ENCODE peak calls at places on chromosomes 7 and 10, in seven cellular contexts. M, A, Y, O, P, K and J are unnamed samples.
A peak's percentile ranks its signal among the peaks of the same experiment; 100 is the strongest.

GRCh38 chr7:17681965-17682364 is 258.3 kb downstream of the SNX13 start:
- DNase-seq in M (no peak), A (no peak), Y (no peak), O (no peak), P (no peak), K (no peak), J (no peak)

GRCh38 chr7:114973147-114973546 is 51.3 kb downstream of the MDFIC start:
- DNase-seq in M (no peak), A (no peak), Y (no peak), O (no peak), P (no peak), K (no peak), J (no peak)

GRCh38 chr7:1532456-1533254 is 2.2 kb downstream of the MAFK start:
- DNase-seq in M (peak; percentile 41), A (no peak), Y (no peak), O (no peak), P (peak; percentile 77), K (no peak), J (no peak)

GRCh38 chr10:101305241-101306230 is 48.4 kb upstream of the BTRC start:
- DNase-seq in M (no peak), A (no peak), Y (no peak), O (no peak), P (no peak), K (no peak), J (no peak)

GRCh38 chr7:21542891-21543527 is at the start of gene DNAH11:
- DNase-seq in M (peak; percentile 29), A (peak; percentile 33), Y (peak; percentile 50), O (peak; percentile 37), P (no peak), K (no peak), J (no peak)

GRCh38 chr10:46515402-46516192 is 40.9 kb downstream of the GPRIN2 start:
- DNase-seq in M (no peak), A (no peak), Y (no peak), O (no peak), P (no peak), K (no peak), J (no peak)

GRCh38 chr7:33511735-33512134 is 382.4 kb downstream of the BBS9 start:
- DNase-seq in M (no peak), A (no peak), Y (no peak), O (no peak), P (no peak), K (peak; percentile 15), J (no peak)

GRCh38 chr7:101792051-101792651 is 25.3 kb upstream of the CUX1 start:
- DNase-seq in M (no peak), A (no peak), Y (peak; percentile 78), O (no peak), P (no peak), K (no peak), J (no peak)

GRCh38 chr7:27873006-27873295 is 133.0 kb downstream of the TAX1BP1 start:
- DNase-seq in M (no peak), A (no peak), Y (no peak), O (no peak), P (no peak), K (no peak), J (no peak)

GRCh38 chr7:91636129-91636724 is 244.3 kb downstream of the MTERF1 start:
- DNase-seq in M (no peak), A (peak; percentile 10), Y (no peak), O (no peak), P (peak; percentile 35), K (no peak), J (no peak)

GRCh38 chr7:57646219-57646900 is 196.4 kb downstream of the ZNF716 start:
- DNase-seq in M (no peak), A (no peak), Y (no peak), O (no peak), P (no peak), K (no peak), J (no peak)

GRCh38 chr7:116953727-116954442 is 584 bp downstream of the ST7 start:
- DNase-seq in M (peak; percentile 84), A (peak; percentile 64), Y (peak; percentile 92), O (peak; percentile 26), P (peak; percentile 84), K (no peak), J (peak; percentile 28)

GRCh38 chr10:23525406-23525805 is 86.5 kb downstream of the OTUD1 start:
- DNase-seq in M (no peak), A (no peak), Y (peak; percentile 37), O (no peak), P (peak; percentile 4), K (no peak), J (no peak)

GRCh38 chr7:88243345-88243909 is 23.6 kb upstream of the SRI start:
- DNase-seq in M (no peak), A (no peak), Y (peak; percentile 51), O (no peak), P (peak; percentile 21), K (peak; percentile 7), J (no peak)

GRCh38 chr7:36986429-36987362 is 262.4 kb upstream of the AOAH start:
- DNase-seq in M (peak; percentile 78), A (peak; percentile 41), Y (peak; percentile 79), O (peak; percentile 25), P (peak; percentile 36), K (no peak), J (peak; percentile 25)

GRCh38 chr7:138937484-138937883 is 43.7 kb downstream of the KIAA1549 start:
- DNase-seq in M (no peak), A (no peak), Y (no peak), O (no peak), P (no peak), K (no peak), J (no peak)

GRCh38 chr7:137390076-137390475 is 46.5 kb upstream of the PTN start:
- DNase-seq in M (no peak), A (no peak), Y (no peak), O (no peak), P (no peak), K (no peak), J (no peak)

GRCh38 chr7:95688931-95689453 is 83.4 kb upstream of the DYNC1I1 start:
- DNase-seq in M (no peak), A (no peak), Y (no peak), O (no peak), P (no peak), K (no peak), J (no peak)

GRCh38 chr7:33243319-33243881 is 114.0 kb downstream of the BBS9 start:
- DNase-seq in M (peak; percentile 12), A (no peak), Y (peak; percentile 57), O (no peak), P (peak; percentile 48), K (no peak), J (no peak)

GRCh38 chr7:74215921-74216320 is 6.1 kb downstream of the LAT2 start:
- DNase-seq in M (no peak), A (no peak), Y (no peak), O (no peak), P (no peak), K (no peak), J (no peak)

GRCh38 chr7:74219416-74219815 is 9.6 kb downstream of the LAT2 start:
- DNase-seq in M (no peak), A (no peak), Y (no peak), O (no peak), P (no peak), K (no peak), J (no peak)

GRCh38 chr7:74218343-74218698 is 8.5 kb downstream of the LAT2 start:
- DNase-seq in M (no peak), A (no peak), Y (no peak), O (no peak), P (no peak), K (no peak), J (no peak)

GRCh38 chr7:74216361-74216761 is 6.6 kb downstream of the LAT2 start:
- DNase-seq in M (no peak), A (no peak), Y (no peak), O (no peak), P (no peak), K (no peak), J (no peak)

DNA sequence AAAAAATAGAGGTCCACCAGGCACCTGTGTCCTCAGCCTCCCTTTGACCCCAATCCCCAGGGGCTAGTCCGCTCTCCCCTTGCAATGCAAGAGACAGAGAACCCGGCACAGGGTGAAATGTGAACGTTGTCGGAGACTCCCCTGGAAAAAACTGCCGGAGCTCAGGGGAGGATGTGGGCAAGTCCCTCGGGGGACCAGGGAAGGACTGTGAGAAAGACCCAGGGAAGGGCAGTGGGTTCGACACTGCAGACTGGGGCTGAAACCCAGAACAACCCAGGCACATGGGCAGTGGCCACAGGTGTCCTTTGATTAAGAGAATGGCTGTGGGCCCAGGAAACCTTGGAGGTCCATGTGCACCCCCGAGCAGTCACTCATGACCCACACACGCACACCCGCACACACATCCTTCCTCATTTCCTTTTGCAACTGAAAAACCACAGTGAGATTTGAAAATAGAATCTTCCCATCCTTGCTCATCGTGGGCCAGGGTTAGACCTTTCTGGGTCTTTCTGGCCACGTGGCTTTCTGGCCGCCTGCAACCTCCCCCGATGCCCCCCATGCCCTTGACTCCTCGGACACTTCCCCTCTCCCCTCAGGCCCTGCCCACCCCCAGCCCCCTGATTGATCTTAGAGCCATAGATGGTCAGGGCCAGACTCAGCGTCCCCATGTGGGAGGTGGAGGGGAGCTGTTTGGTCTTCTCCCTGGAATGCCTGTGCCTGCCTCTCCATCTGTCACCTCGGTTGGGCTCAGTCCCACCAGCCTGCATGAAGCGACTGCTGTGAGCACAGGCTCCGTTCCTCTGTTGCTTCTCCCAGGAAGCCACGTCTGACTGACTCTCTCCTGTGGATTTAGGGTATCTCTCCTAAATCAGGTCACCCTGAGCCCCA is 7.9 kb downstream of the LAT2 start:
- DNase-seq in M (no peak), A (no peak), Y (no peak), O (no peak), P (no peak), K (peak; percentile 81), J (no peak)
- TF ChIP-seq TAF1 in M (no peak), A (no peak), Y (no peak), O (peak; percentile 29), P (no peak), K (no peak), J (no peak)

GRCh38 chr10:69506834-69507643 is 55.8 kb downstream of the TSPAN15 start:
- DNase-seq in M (peak; percentile 9), A (no peak), Y (peak; percentile 21), O (no peak), P (no peak), K (no peak), J (no peak)
- TF ChIP-seq TAF1 in M (no peak), A (no peak), Y (no peak), O (no peak), P (no peak), K (no peak), J (no peak)

GRCh38 chr10:49272251-49273081 is 26.5 kb upstream of the C10orf71 start:
- DNase-seq in M (no peak), A (no peak), Y (no peak), O (no peak), P (no peak), K (no peak), J (no peak)
- TF ChIP-seq TAF1 in M (no peak), A (no peak), Y (no peak), O (no peak), P (no peak), K (no peak), J (no peak)

GRCh38 chr7:48083114-48083830 is 5.8 kb upstream of the UPP1 start:
- DNase-seq in M (no peak), A (no peak), Y (no peak), O (no peak), P (no peak), K (no peak), J (no peak)
- TF ChIP-seq TAF1 in M (no peak), A (no peak), Y (no peak), O (no peak), P (no peak), K (no peak), J (no peak)